ENCODE peak calls at places on chromosome 1, in five cellular contexts. One of them, this sample, is unnamed.

GRCh38 chr1:161838362-161838761 is 72.2 kb downstream of the ATF6 start:
- DNase-seq in C1 segment of cervical spinal cord: no peak
- DNase-seq in anterior cingulate cortex: no peak
- DNase-seq in NCI-H1092 treated with DMSO at 0.1 percent for 48 hours: no peak
- DNase-seq in progenitor cell of endocrine pancreas: no peak
- DNase-seq in this sample: no peak

GRCh38 chr1:169288011-169288414 is 79.6 kb downstream of the NME7 start:
- DNase-seq in C1 segment of cervical spinal cord: no peak
- DNase-seq in anterior cingulate cortex: no peak
- DNase-seq in progenitor cell of endocrine pancreas: no peak
- DNase-seq in NCI-H1092 treated with DMSO at 0.1 percent for 48 hours: no peak
- DNase-seq in this sample: no peak

GRCh38 chr1:83734411-83734810 is 264.5 kb downstream of the TTLL7 start:
- DNase-seq in progenitor cell of endocrine pancreas: no peak
- DNase-seq in C1 segment of cervical spinal cord: no peak
- DNase-seq in NCI-H1092 treated with DMSO at 0.1 percent for 48 hours: no peak
- DNase-seq in anterior cingulate cortex: no peak
- DNase-seq in this sample: no peak

GRCh38 chr1:46801323-46802055 is 2.6 kb downstream of the CYP4B1 start:
- DNase-seq in NCI-H1092 treated with DMSO at 0.1 percent for 48 hours: no peak
- DNase-seq in C1 segment of cervical spinal cord: no peak
- DNase-seq in progenitor cell of endocrine pancreas: no peak
- DNase-seq in anterior cingulate cortex: no peak
- DNase-seq in this sample: no peak

GRCh38 chr1:245116781-245117180 is 38.0 kb upstream of the KIF26B start:
- DNase-seq in C1 segment of cervical spinal cord: no peak
- DNase-seq in anterior cingulate cortex: no peak
- DNase-seq in NCI-H1092 treated with DMSO at 0.1 percent for 48 hours: no peak
- DNase-seq in progenitor cell of endocrine pancreas: no peak
- DNase-seq in this sample: no peak

GRCh38 chr1:30410153-30410851 is 313.1 kb downstream of the MATN1 start:
- DNase-seq in NCI-H1092 treated with DMSO at 0.1 percent for 48 hours: no peak
- DNase-seq in progenitor cell of endocrine pancreas: peak; percentile 8
- DNase-seq in C1 segment of cervical spinal cord: no peak
- DNase-seq in anterior cingulate cortex: no peak
- DNase-seq in this sample: no peak

GRCh38 chr1:2981981-2982614 is 39.2 kb upstream of the ACTRT2 start:
- DNase-seq in progenitor cell of endocrine pancreas: no peak
- DNase-seq in C1 segment of cervical spinal cord: no peak
- DNase-seq in NCI-H1092 treated with DMSO at 0.1 percent for 48 hours: no peak
- DNase-seq in anterior cingulate cortex: no peak
- DNase-seq in this sample: no peak

GRCh38 chr1:22806584-22806983 is 95.9 kb downstream of the EPHB2 start:
- DNase-seq in progenitor cell of endocrine pancreas: no peak
- DNase-seq in anterior cingulate cortex: peak; percentile 75
- DNase-seq in C1 segment of cervical spinal cord: peak; percentile 69
- DNase-seq in NCI-H1092 treated with DMSO at 0.1 percent for 48 hours: peak; percentile 79
- DNase-seq in this sample: no peak

This sample was measured in NCI-H524.